ENCODE peak calls at places on chromosome 3, in nine cellular contexts. V is Panc1; H is BJ; W is CD8-positive, alpha-beta memory T cell; X is endodermal cell; R is SJSA1; P is SK-N-SH; B is lung; J is fibroblast of lung. U is an unnamed sample.

GRCh38 chr3:197380786-197381185 is 82.4 kb upstream of the DLG1 start:
- DNase-seq in W (no peak), R (peak; percentile 40), B (no peak), J (no peak), P (peak; percentile 2), V (no peak), X (no peak), H (no peak), U (no peak)

GRCh38 chr3:11950576-11950975 is 53.6 kb upstream of the SYN2 start:
- DNase-seq in X (no peak), H (no peak), P (no peak), V (no peak), W (no peak), B (no peak), R (no peak), J (no peak), U (no peak)

GRCh38 chr3:58585994-58586393 is 8.8 kb upstream of the FAM107A start:
- DNase-seq in W (no peak), R (no peak), J (no peak), V (no peak), B (no peak), H (no peak), P (no peak), X (no peak), U (no peak)

GRCh38 chr3:150223090-150223489 is 185.0 kb upstream of the TSC22D2 start:
- DNase-seq in P (no peak), J (no peak), R (no peak), V (no peak), X (no peak), W (no peak), B (no peak), H (no peak), U (no peak)

GRCh38 chr3:187062526-187063177 is 76.6 kb downstream of the RPL39L start:
- DNase-seq in J (peak; percentile 88), H (peak; percentile 56), R (no peak), V (no peak), W (no peak), X (peak; percentile 8), B (peak; percentile 39), P (no peak), U (no peak)

GRCh38 chr3:191329654-191330308 is 545 bp downstream of the UTS2B start:
- DNase-seq in X (peak; percentile 85), V (no peak), J (peak; percentile 74), H (no peak), W (no peak), B (peak; percentile 47), P (no peak), R (peak; percentile 38), U (peak; percentile 68)

GRCh38 chr3:135412475-135412874 is 553.1 kb upstream of the PPP2R3A start:
- DNase-seq in H (no peak), J (no peak), R (no peak), B (no peak), X (peak; percentile 50), W (no peak), P (no peak), V (no peak), U (no peak)

GRCh38 chr3:1583044-1583443 is 490.2 kb downstream of the CNTN6 start:
- DNase-seq in J (no peak), P (no peak), W (no peak), X (no peak), B (no peak), H (no peak), R (no peak), V (no peak), U (no peak)

GRCh38 chr3:187935623-187936156 is 190.4 kb upstream of the BCL6 start:
- DNase-seq in J (no peak), W (no peak), B (no peak), R (no peak), X (no peak), H (no peak), P (peak; percentile 25), V (no peak), U (peak; percentile 85)

GRCh38 chr3:9074079-9074478 is 110.8 kb upstream of the RAD18 start:
- DNase-seq in J (no peak), W (no peak), H (no peak), V (no peak), P (no peak), R (no peak), B (no peak), X (no peak), U (no peak)

GRCh38 chr3:165669502-165669901 is 167.7 kb downstream of the BCHE start:
- DNase-seq in W (no peak), P (no peak), V (no peak), B (no peak), H (no peak), X (no peak), R (no peak), J (peak; percentile 78), U (no peak)

GRCh38 chr3:161388860-161389259 is 17.5 kb upstream of the SPTSSB start:
- DNase-seq in H (no peak), R (no peak), J (no peak), B (no peak), V (no peak), W (no peak), X (no peak), P (no peak), U (no peak)

GRCh38 chr3:132247211-132247610 is 70.0 kb upstream of the ACP3 start:
- DNase-seq in R (no peak), W (no peak), J (no peak), V (no peak), P (no peak), B (no peak), X (no peak), H (no peak), U (no peak)

GRCh38 chr3:46923559-46924350 is 46.2 kb downstream of the PTH1R start:
- DNase-seq in J (peak; percentile 38), R (no peak), V (no peak), P (peak; percentile 79), H (no peak), W (peak; percentile 13), X (peak; percentile 89), B (no peak), U (no peak)

GRCh38 chr3:114389156-114389555 is 95.3 kb downstream of the TIGIT start:
- DNase-seq in P (no peak), R (no peak), W (peak; percentile 2), V (no peak), H (no peak), J (no peak), X (no peak), B (no peak), U (no peak)

GRCh38 chr3:66378256-66378655 is 122.6 kb downstream of the LRIG1 start:
- DNase-seq in P (peak; percentile 60), V (no peak), R (no peak), X (peak; percentile 84), B (no peak), J (no peak), W (peak; percentile 27), H (no peak), U (no peak)

GRCh38 chr3:14836049-14836468 is 17.3 kb downstream of the FGD5 start:
- DNase-seq in P (no peak), V (no peak), X (no peak), R (no peak), B (peak; percentile 60), J (peak; percentile 40), H (no peak), W (no peak), U (no peak)

GRCh38 chr3:111627092-111627491 is 31.9 kb upstream of the ZBED2 start:
- DNase-seq in B (no peak), R (peak; percentile 58), J (peak; percentile 23), V (no peak), X (no peak), H (no peak), P (no peak), W (no peak), U (no peak)

GRCh38 chr3:117553461-117553860 is 843.9 kb downstream of the TUSC7 start:
- DNase-seq in J (peak; percentile 67), B (no peak), P (no peak), X (no peak), V (no peak), R (no peak), H (no peak), W (no peak), U (peak; percentile 5)

GRCh38 chr3:136852180-136852579 is 9.8 kb upstream of the NCK1 start:
- DNase-seq in P (no peak), H (no peak), W (no peak), B (no peak), J (no peak), R (no peak), V (no peak), X (no peak), U (no peak)
- H3K4me3 ChIP-seq in P (no peak overlapping the region), H (no peak overlapping the region), W (no peak overlapping the region), B (no peak overlapping the region), J (no peak overlapping the region), R (no peak overlapping the region), V (no peak overlapping the region), X (no peak overlapping the region), U (no peak overlapping the region)

DNA sequence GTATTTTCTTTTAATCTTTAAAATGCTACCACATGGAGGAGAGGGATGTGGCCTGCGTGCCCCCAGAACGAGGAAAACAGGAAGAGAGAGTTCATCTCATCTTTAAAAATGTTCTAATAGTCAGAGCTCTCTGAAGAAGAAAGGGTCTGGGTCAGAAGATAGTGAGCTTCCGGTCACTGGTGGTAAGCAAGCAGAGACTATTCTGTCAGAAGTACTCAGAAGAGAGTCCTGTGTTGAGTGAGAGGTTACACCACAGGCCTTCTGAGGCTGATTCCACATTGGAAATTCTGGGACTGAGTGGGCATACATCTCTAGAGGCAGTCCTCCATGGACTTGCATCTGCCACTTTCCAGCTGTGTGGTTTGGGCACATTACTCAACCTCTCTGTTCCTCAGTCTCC is 82.2 kb upstream of the SLC6A1 start:
- DNase-seq in J (no peak), R (no peak), B (no peak), V (no peak), H (no peak), P (no peak), X (no peak), W (no peak), U (no peak)
- H3K27me3 ChIP-seq in J (no peaks in the 10 kb centered on the region), R (no peaks in the 10 kb centered on the region), B (peaks cover 3% of the 10 kb centered on the region), V (no peaks in the 10 kb centered on the region), H (no peaks in the 10 kb centered on the region), P (no peaks in the 10 kb centered on the region), X (no peaks in the 10 kb centered on the region), W (peaks cover 4% of the 10 kb centered on the region), U (no peaks in the 10 kb centered on the region)

GRCh38 chr3:54087581-54088410 is 34.6 kb upstream of the CACNA2D3 start:
- DNase-seq in B (no peak), J (no peak), R (no peak), W (no peak), V (no peak), H (no peak), X (peak; percentile 73), P (peak; percentile 30), U (peak; percentile 3)
- H3K4me3 ChIP-seq in B (no peak overlapping the region), J (no peak overlapping the region), R (no peak overlapping the region), W (no peak overlapping the region), V (no peak overlapping the region), H (no peak overlapping the region), X (no peak overlapping the region), P (no peak overlapping the region), U (no peak overlapping the region)

DNA sequence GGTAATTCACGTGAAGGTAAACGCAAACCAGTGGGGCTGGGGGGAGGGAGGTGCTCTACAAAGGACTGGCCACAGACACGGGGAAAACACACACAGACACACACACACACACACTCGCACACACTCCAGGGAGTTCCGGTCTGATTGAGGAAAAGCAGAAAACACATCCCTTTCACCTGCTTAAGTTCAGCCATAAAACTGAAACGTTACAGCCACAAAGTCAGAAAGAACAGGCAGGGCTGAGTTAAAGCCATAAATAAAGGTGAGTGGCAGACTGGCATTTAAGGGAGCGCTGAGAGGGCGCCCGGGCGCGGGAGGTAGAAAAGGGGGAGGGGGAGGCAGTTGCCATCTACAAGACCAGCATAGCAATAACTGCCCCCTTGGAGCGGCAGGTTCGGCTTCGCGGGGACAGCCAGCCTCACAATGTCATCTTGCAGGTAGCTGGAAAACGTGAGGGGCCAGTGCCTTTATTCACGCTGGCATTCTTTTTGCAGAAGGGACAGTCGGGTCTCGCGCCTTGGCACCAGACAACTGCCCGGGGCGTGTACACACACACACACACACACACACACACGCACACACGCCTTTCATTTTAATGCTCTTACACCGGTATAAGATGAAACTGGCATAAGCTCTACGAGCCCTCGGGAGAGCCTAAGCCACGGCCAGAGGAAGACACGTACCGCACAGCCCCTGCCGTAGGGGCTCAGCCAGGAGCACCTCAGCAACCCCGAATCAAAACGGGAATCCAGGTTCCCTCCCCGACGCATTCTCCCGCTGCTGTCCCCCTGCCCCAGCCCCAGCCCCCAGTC is 869 bp downstream of the TNIK start:
- DNase-seq in V (no peak), P (peak; percentile 63), X (peak; percentile 83), H (no peak), J (peak; percentile 48), W (peak; percentile 50), R (no peak), B (peak; percentile 41), U (peak; percentile 71)
- H3K27me3 ChIP-seq in V (peaks cover 30% of the 10 kb centered on the region), P (no peaks in the 10 kb centered on the region), X (peaks cover 55% of the 10 kb centered on the region), H (no peaks in the 10 kb centered on the region), J (no peaks in the 10 kb centered on the region), W (no peaks in the 10 kb centered on the region), R (peaks cover 15% of the 10 kb centered on the region), B (no peaks in the 10 kb centered on the region), U (no peaks in the 10 kb centered on the region)